ENCODE peak calls at places on chromosomes 2 and 18, in four cellular contexts. Q is upper lobe of left lung, S is GM12878, L is A549. F is an unnamed sample.

GRCh38 chr2:69309336-69310048 is 77.5 kb downstream of the GFPT1 start:
- DNase-seq in Q (no peak), S (no peak), L (no peak), F (peak; percentile 80)

GRCh38 chr2:106193491-106193976 is 567 bp downstream of the UXS1 start:
- DNase-seq in Q (peak; percentile 89), S (no peak), L (peak; percentile 25), F (peak; percentile 63)

GRCh38 chr2:168573128-168573903 is 117.2 kb downstream of the CERS6 start:
- DNase-seq in Q (no peak), S (no peak), L (no peak), F (no peak)

GRCh38 chr2:236242057-236242495 is 22.1 kb downstream of the ASB18 start:
- DNase-seq in Q (no peak), S (no peak), L (no peak), F (no peak)

GRCh38 chr2:96546797-96547196 is 10.2 kb downstream of the ARID5A start:
- DNase-seq in Q (no peak), S (no peak), L (no peak), F (no peak)

GRCh38 chr18:8947576-8947975 is 154.9 kb upstream of the NDUFV2 start:
- DNase-seq in Q (no peak), S (no peak), L (no peak), F (no peak)

GRCh38 chr18:68152770-68153169 is 562.1 kb downstream of the TMX3 start:
- DNase-seq in Q (no peak), S (no peak), L (no peak), F (no peak)

GRCh38 chr2:240159251-240159839 is 18.9 kb upstream of the OTOS start:
- DNase-seq in Q (no peak), S (no peak), L (no peak), F (no peak)

GRCh38 chr2:9692392-9693137 is 61.8 kb upstream of the YWHAQ start:
- DNase-seq in Q (no peak), S (no peak), L (no peak), F (peak; percentile 33)

GRCh38 chr18:2654828-2655152 is 736 bp upstream of the SMCHD1 start:
- DNase-seq in Q (no peak), S (no peak), L (peak; percentile 29), F (no peak)

GRCh38 chr18:50716902-50717301 is 102.9 kb downstream of the MRO start:
- DNase-seq in Q (no peak), S (no peak), L (no peak), F (no peak)

GRCh38 chr2:138632066-138632465 is 130.5 kb downstream of the SPOPL start:
- DNase-seq in Q (no peak), S (no peak), L (no peak), F (no peak)

GRCh38 chr2:48144777-48145176 is 238.5 kb upstream of the FBXO11 start:
- DNase-seq in Q (no peak), S (no peak), L (no peak), F (no peak)

GRCh38 chr2:96584017-96584416 is 47.5 kb downstream of the ARID5A start:
- DNase-seq in Q (no peak), S (no peak), L (no peak), F (no peak)

GRCh38 chr2:101753720-101754490 is 56.4 kb downstream of the MAP4K4 start:
- DNase-seq in Q (no peak), S (peak; percentile 26), L (no peak), F (no peak)

GRCh38 chr2:232522014-232522854 is 2.0 kb downstream of the PRSS56 start:
- DNase-seq in Q (peak; percentile 96), S (no peak), L (peak; percentile 60), F (peak; percentile 57)

GRCh38 chr2:232897971-232898408 is 27.9 kb downstream of the SNORC start:
- DNase-seq in Q (peak; percentile 50), S (no peak), L (no peak), F (no peak)

GRCh38 chr18:43170586-43170985 is 55.1 kb upstream of the RIT2 start:
- DNase-seq in Q (no peak), S (no peak), L (no peak), F (no peak)

GRCh38 chr2:20164061-20164733 is 60.7 kb downstream of the SDC1 start:
- DNase-seq in Q (no peak), S (no peak), L (peak; percentile 58), F (no peak)

GRCh38 chr2:234249873-234250272 is 199.4 kb downstream of the SPP2 start:
- DNase-seq in Q (no peak), S (no peak), L (peak; percentile 44), F (no peak)

GRCh38 chr2:17518212-17519154 is at the start of gene RAD51AP2:
- DNase-seq in Q (peak; percentile 89), S (peak; percentile 40), L (peak; percentile 44), F (peak; percentile 81)

GRCh38 chr2:107810734-107811133 is 16.0 kb upstream of the RGPD4 start:
- DNase-seq in Q (no peak), S (no peak), L (no peak), F (no peak)

GRCh38 chr2:9473308-9473984 is 905 bp upstream of the IAH1 start:
- DNase-seq in Q (no peak), S (no peak), L (peak; percentile 55), F (peak; percentile 46)

GRCh38 chr2:239113164-239113563 is 265.3 kb downstream of the TWIST2 start:
- DNase-seq in Q (no peak), S (no peak), L (no peak), F (peak; percentile 25)

GRCh38 chr2:224211821-224212220 is 172.7 kb upstream of the SERPINE2 start:
- DNase-seq in Q (no peak), S (no peak), L (no peak), F (no peak)

GRCh38 chr2:23381084-23381483 is 3.9 kb upstream of the KLHL29 start:
- DNase-seq in Q (no peak), S (peak; percentile 44), L (peak; percentile 49), F (peak; percentile 43)

GRCh38 chr18:475202-475624 is 25.3 kb downstream of the COLEC12 start:
- DNase-seq in Q (no peak), S (no peak), L (no peak), F (no peak)
- TF ChIP-seq EP300 in Q (no peak), S (no peak), L (no peak), F (no peak)

GRCh38 chr2:179595284-179595683 is 266.1 kb downstream of the ZNF385B start:
- DNase-seq in Q (no peak), S (no peak), L (no peak), F (no peak)
- H3K27ac ChIP-seq in Q (no peak overlapping the region), S (no peak overlapping the region), L (no peak overlapping the region), F (no peak overlapping the region)

DNA sequence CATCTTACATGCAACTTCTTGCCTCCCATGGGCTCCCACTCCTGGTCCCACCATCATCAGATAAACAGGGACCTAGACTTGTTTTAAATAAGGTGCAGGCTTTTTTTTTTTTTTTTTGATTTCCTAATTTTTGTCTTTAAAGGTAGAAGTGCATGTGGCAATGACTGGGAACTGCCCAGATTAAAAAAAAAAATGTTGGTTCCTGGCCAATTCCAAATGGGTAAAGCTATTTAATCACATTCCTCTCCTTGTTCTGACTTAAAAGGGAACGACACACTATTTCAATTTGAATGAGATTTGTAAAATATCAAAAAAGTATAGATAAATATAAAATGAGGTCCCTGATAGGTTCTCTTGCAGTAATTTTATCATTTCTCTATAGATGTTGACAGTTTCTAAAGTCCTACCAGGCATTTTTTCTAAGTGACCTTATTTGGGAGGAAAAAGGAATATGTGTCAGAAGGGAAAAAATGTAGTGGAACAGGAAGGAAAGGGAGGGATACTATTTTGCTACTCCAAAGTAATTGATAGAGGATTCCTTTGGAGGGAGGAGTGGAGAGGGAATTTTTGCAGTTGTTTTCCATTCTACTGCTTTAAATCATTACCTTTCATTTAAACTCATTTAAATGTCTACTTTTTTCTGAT is 43.3 kb downstream of the DDX1 start:
- DNase-seq in Q (no peak), S (no peak), L (no peak), F (no peak)
- TF ChIP-seq EP300 in Q (no peak), S (no peak), L (no peak), F (no peak)

DNA sequence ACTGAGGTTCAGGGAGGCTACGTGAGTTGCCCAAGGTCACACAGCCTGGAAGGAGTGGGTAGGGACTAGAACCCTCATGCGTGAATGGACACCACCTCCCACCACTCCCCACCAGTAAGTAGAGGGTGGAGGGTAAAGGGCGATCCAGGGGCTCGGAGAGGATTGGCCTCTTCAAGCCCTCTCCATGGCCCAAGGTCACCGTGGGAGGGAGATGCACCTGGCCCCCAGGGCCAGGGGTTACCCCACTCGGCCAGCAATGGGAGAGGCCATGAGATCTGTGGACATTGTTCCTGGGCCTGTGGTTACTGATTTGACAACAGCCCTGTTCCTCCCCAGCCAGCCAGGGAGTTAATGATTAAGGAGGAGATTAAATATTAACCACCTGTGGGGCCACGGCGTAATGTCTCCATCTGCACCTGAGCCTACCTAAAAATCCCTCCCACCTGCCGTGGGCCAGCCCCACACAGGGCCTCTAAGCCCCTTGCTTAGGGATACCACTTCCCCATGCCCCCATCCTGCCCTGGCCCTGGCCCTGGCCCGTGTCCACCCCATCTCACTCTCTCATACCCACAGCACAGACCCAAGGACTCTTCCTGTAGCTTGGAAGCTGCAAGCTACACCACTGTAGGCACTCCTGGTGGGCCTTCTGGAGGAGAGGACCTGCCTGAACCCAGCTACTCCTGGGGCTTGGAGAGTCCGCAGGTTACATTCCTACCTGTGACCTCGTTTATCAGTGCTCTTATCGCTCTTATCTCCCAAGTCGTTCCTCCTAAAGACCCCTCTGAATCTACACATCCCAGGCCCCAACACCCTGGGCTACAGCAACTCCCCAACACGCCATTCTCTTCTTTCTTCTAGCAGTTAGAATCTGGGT is 32.2 kb downstream of the ZFP36L2 start:
- DNase-seq in Q (no peak), S (peak; percentile 53), L (peak; percentile 89), F (peak; percentile 78)
- H3K27ac ChIP-seq in Q (peak overlapping the region; percentile 31), S (no peak overlapping the region), L (peak overlapping the region; percentile 93), F (peak overlapping the region; percentile 92)